ENCODE peak calls at places on chromosome 1, in eight cellular contexts. Z is lower lobe of right lung, N is thoracic aorta, I is esophagus muscularis mucosa, S is breast epithelium, C is suprapubic skin, K is mesendoderm, V is transverse colon. L is an unnamed sample. For H3K4me1, the result is how much of the 10 kb centered on the place peaks cover.

GRCh38 chr1:16991571-16991970 is 11.2 kb upstream of the MFAP2 start:
- DNase-seq in Z (no peak), N (no peak), I (no peak), S (no peak), C (no peak), K (no peak), V (no peak), L (no peak)

GRCh38 chr1:187621961-187622360 is 793.2 kb downstream of the PLA2G4A start:
- DNase-seq in Z (no peak), N (no peak), I (no peak), S (no peak), C (no peak), K (no peak), V (no peak), L (no peak)

GRCh38 chr1:46653405-46653853 is 14.7 kb downstream of the ATPAF1 start:
- DNase-seq in Z (no peak), N (no peak), I (no peak), S (no peak), C (no peak), K (no peak), V (no peak), L (no peak)

GRCh38 chr1:36092166-36092797 is 3.6 kb downstream of the ADPRS start:
- DNase-seq in Z (no peak), N (no peak), I (no peak), S (no peak), C (no peak), K (no peak), V (no peak), L (no peak)

GRCh38 chr1:116175621-116176020 is 64.4 kb downstream of the MAB21L3 start:
- DNase-seq in Z (no peak), N (no peak), I (no peak), S (no peak), C (no peak), K (no peak), V (no peak), L (no peak)

GRCh38 chr1:116489231-116489697 is 81.6 kb downstream of the CD58 start:
- DNase-seq in Z (no peak), N (no peak), I (no peak), S (peak), C (no peak), K (peak), V (peak), L (no peak)

GRCh38 chr1:3169621-3170356 is 100.8 kb downstream of the PRDM16 start:
- DNase-seq in Z (no peak), N (no peak), I (no peak), S (no peak), C (no peak), K (no peak), V (no peak), L (no peak)

GRCh38 chr1:59076612-59077011 is 220.3 kb upstream of the FGGY start:
- DNase-seq in Z (no peak), N (no peak), I (no peak), S (no peak), C (no peak), K (no peak), V (no peak), L (no peak)

GRCh38 chr1:61289232-61289967 is 207.0 kb downstream of the NFIA start:
- DNase-seq in Z (no peak), N (no peak), I (no peak), S (no peak), C (no peak), K (no peak), V (no peak), L (no peak)
- H3K4me1 ChIP-seq in Z (under half), N (half or more), I (half or more), S (under half), C (under half), K (under half), V (under half), L (under half)

GRCh38 chr1:150234647-150235435 is 1.1 kb downstream of the ANP32E start:
- DNase-seq in Z (peak), N (no peak), I (peak), S (peak), C (peak), K (peak), V (peak), L (peak)

GRCh38 chr1:150237746-150238145 is 1.8 kb upstream of the ANP32E start:
- DNase-seq in Z (no peak), N (no peak), I (peak), S (no peak), C (peak), K (no peak), V (no peak), L (no peak)

GRCh38 chr1:150235852-150236613 is at the start of gene ANP32E:
- DNase-seq in Z (peak), N (peak), I (peak), S (peak), C (peak), K (peak), V (peak), L (peak)

GRCh38 chr1:150235436-150235851 is 468 bp downstream of the ANP32E start:
- DNase-seq in Z (no peak), N (no peak), I (peak), S (no peak), C (peak), K (peak), V (peak), L (no peak)

GRCh38 chr1:150236614-150236934 is 662 bp upstream of the ANP32E start:
- DNase-seq in Z (no peak), N (no peak), I (peak), S (no peak), C (peak), K (no peak), V (no peak), L (no peak)
- H3K27ac ChIP-seq in Z (no peak), N (peak), I (peak), S (no peak), C (no peak), K (peak), V (peak), L (no peak)

GRCh38 chr1:109959632-109959973 is 25.0 kb upstream of the AHCYL1 start:
- DNase-seq in Z (no peak), N (no peak), I (no peak), S (no peak), C (no peak), K (no peak), V (no peak), L (no peak)
- H3K4me3 ChIP-seq in Z (no peak), N (no peak), I (no peak), S (no peak), C (no peak), K (no peak), V (no peak), L (no peak)

GRCh38 chr1:1306661-1307260 is 969 bp downstream of the ACAP3 start:
- DNase-seq in Z (no peak), N (no peak), I (no peak), S (no peak), C (no peak), K (no peak), V (no peak), L (no peak)
- H3K4me1 ChIP-seq in Z (under half), N (under half), I (half or more), S (under half), C (half or more), K (under half), V (half or more), L (under half)

GRCh38 chr1:1892079-1892762 is 1.3 kb upstream of the GNB1 start:
- DNase-seq in Z (no peak), N (no peak), I (no peak), S (no peak), C (no peak), K (no peak), V (no peak), L (no peak)

GRCh38 chr1:1893997-1894353 is 3.1 kb upstream of the GNB1 start:
- DNase-seq in Z (no peak), N (no peak), I (no peak), S (no peak), C (no peak), K (no peak), V (no peak), L (no peak)

GRCh38 chr1:1893291-1893985 is 2.6 kb upstream of the GNB1 start:
- DNase-seq in Z (no peak), N (no peak), I (no peak), S (no peak), C (no peak), K (no peak), V (no peak), L (no peak)

GRCh38 chr1:1891349-1892078 is 627 bp upstream of the GNB1 start:
- DNase-seq in Z (peak), N (no peak), I (peak), S (peak), C (no peak), K (peak), V (peak), L (peak)

DNA sequence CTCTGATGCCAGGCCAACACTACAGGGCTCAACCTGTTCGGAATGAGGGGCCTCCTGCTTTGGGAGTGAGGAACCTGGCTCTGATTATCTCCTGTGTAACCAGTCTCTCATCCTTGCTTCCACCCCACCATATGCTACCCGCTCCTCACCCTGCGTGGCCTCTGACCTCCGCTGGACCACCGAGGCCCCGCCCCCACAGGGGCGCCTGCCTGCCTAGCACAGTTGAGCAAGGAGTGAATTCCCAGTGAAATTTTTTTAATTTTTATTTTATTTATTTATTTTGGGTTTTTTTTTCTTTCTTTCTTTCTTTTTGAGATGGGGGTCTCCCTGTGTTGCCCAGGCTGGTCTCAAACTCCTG is 1.9 kb upstream of the GNB1 start:
- DNase-seq in Z (no peak), N (no peak), I (no peak), S (no peak), C (no peak), K (no peak), V (no peak), L (no peak)
- H3K27ac ChIP-seq in Z (no peak), N (no peak), I (peak), S (peak), C (peak), K (no peak), V (peak), L (no peak)

GRCh38 chr1:28592314-28593071 is 428 bp downstream of the RAB42 start:
- DNase-seq in Z (peak), N (no peak), I (no peak), S (no peak), C (no peak), K (no peak), V (peak), L (no peak)
- H3K4me3 ChIP-seq in Z (peak), N (peak), I (peak), S (peak), C (peak), K (peak), V (peak), L (peak)

GRCh38 chr1:205974712-205975111 is 28.5 kb downstream of the RAB7B start:
- DNase-seq in Z (no peak), N (no peak), I (no peak), S (no peak), C (no peak), K (no peak), V (no peak), L (no peak)
- H3K4me1 ChIP-seq in Z (under half), N (under half), I (under half), S (under half), C (under half), K (under half), V (under half), L (under half)

GRCh38 chr1:19643602-19644419 is at the start of gene NBL1:
- DNase-seq in Z (no peak), N (no peak), I (no peak), S (no peak), C (no peak), K (no peak), V (peak), L (peak)

GRCh38 chr1:19640363-19641316 is 3.5 kb upstream of the NBL1 start:
- DNase-seq in Z (no peak), N (no peak), I (no peak), S (no peak), C (no peak), K (peak), V (peak), L (no peak)

GRCh38 chr1:19643113-19643512 is 998 bp upstream of the NBL1 start:
- DNase-seq in Z (no peak), N (no peak), I (no peak), S (no peak), C (no peak), K (no peak), V (peak), L (peak)

GRCh38 chr1:19637606-19638005 is 6.5 kb upstream of the NBL1 start:
- DNase-seq in Z (no peak), N (no peak), I (no peak), S (no peak), C (no peak), K (no peak), V (no peak), L (no peak)

GRCh38 chr1:19639999-19640362 is 4.1 kb upstream of the NBL1 start:
- DNase-seq in Z (no peak), N (no peak), I (no peak), S (no peak), C (no peak), K (no peak), V (peak), L (no peak)
- H3K27ac ChIP-seq in Z (no peak), N (no peak), I (peak), S (no peak), C (peak), K (peak), V (peak), L (peak)

L was measured in ovary.